ENCODE peak calls at places on chromosomes 6 and 20, in eight cellular contexts. A is neural progenitor cell; N is keratinocyte; H is stimulated activated CD8-positive, alpha-beta memory T cell treated with anti-CD3 and anti-CD28 coated beads, Interleukin-4, amount 100 ng/mL, for 4 hours; Y is GM04503; K is activated T-helper 1 cell treated with Interleukin-2 at 50 U/mL for 16 hours; Q is activated CD4-positive, alpha-beta memory T cell treated with anti-CD3 and anti-CD28 coated beads for 36 hours; T is T-helper 17 cell. P is an unnamed sample.

GRCh38 chr6:84511929-84512328 is 252.5 kb downstream of the TBX18 start:
- DNase-seq in K (no peak), Q (no peak), Y (no peak), A (no peak), H (no peak), T (no peak), N (no peak), P (no peak)

GRCh38 chr6:549901-550300 is 107.0 kb downstream of the HUS1B start:
- DNase-seq in T (no peak), K (no peak), Y (no peak), Q (peak; percentile 68), A (no peak), N (no peak), H (no peak), P (no peak)

GRCh38 chr6:84766118-84766683 is 1.8 kb upstream of the TBX18 start:
- DNase-seq in H (no peak), N (no peak), A (peak; percentile 49), Y (no peak), T (no peak), K (no peak), Q (no peak), P (no peak)

GRCh38 chr6:44084231-44085014 is 42.8 kb downstream of the MRPL14 start:
- DNase-seq in N (peak; percentile 72), T (no peak), H (no peak), K (no peak), Q (no peak), A (peak; percentile 53), Y (no peak), P (peak; percentile 53)

GRCh38 chr20:50317116-50317515 is 126.5 kb downstream of the CEBPB start:
- DNase-seq in Q (no peak), T (no peak), N (no peak), Y (no peak), K (no peak), A (no peak), H (no peak), P (no peak)

GRCh38 chr20:10848810-10849370 is 175.1 kb upstream of the JAG1 start:
- DNase-seq in T (no peak), Y (peak; percentile 73), K (no peak), A (no peak), Q (no peak), N (peak; percentile 62), H (no peak), P (peak; percentile 87)

GRCh38 chr20:5895626-5896025 is 54.7 kb downstream of the TRMT6 start:
- DNase-seq in T (no peak), Y (no peak), H (no peak), Q (no peak), A (no peak), K (no peak), N (no peak), P (no peak)

GRCh38 chr20:19806806-19807691 is 49.0 kb downstream of the RIN2 start:
- DNase-seq in T (no peak), Q (no peak), K (no peak), N (no peak), H (no peak), A (no peak), Y (no peak), P (no peak)

GRCh38 chr6:13447949-13448724 is 39.3 kb downstream of the GFOD1 start:
- DNase-seq in Y (no peak), T (no peak), K (no peak), H (no peak), N (no peak), A (no peak), Q (no peak), P (no peak)

GRCh38 chr6:6694825-6695710 is 106.5 kb downstream of the LY86 start:
- DNase-seq in Y (no peak), Q (no peak), K (no peak), N (no peak), H (no peak), T (no peak), A (no peak), P (no peak)

GRCh38 chr20:36687850-36688249 is 41.9 kb upstream of the SLA2 start:
- DNase-seq in T (no peak), A (no peak), Q (no peak), K (no peak), Y (no peak), H (no peak), N (no peak), P (no peak)

GRCh38 chr6:72657391-72657790 is 35.5 kb downstream of the KCNQ5 start:
- DNase-seq in N (no peak), A (no peak), Y (no peak), Q (no peak), T (no peak), K (no peak), H (no peak), P (no peak)

GRCh38 chr6:84547341-84547794 is 217.0 kb downstream of the TBX18 start:
- DNase-seq in A (no peak), K (no peak), Q (no peak), N (no peak), Y (no peak), H (no peak), T (no peak), P (no peak)

GRCh38 chr6:111741177-111741952 is 131.9 kb downstream of the FYN start:
- DNase-seq in N (no peak), Y (no peak), T (no peak), Q (no peak), K (no peak), H (no peak), A (no peak), P (no peak)

GRCh38 chr6:148747145-148747492 is 289 bp downstream of the UST start:
- DNase-seq in K (peak; percentile 3), A (no peak), Y (no peak), Q (peak; percentile 51), H (no peak), N (no peak), T (no peak), P (no peak)

GRCh38 chr6:140909156-140909555 is 1223.6 kb upstream of the GJE1 start:
- DNase-seq in Q (no peak), A (no peak), H (no peak), K (no peak), Y (peak; percentile 5), N (no peak), T (no peak), P (no peak)

GRCh38 chr6:63904844-63905243 is 269.2 kb downstream of the PHF3 start:
- DNase-seq in N (no peak), H (no peak), Q (no peak), T (no peak), Y (peak; percentile 14), K (no peak), A (no peak), P (peak; percentile 21)

GRCh38 chr6:127162808-127163207 is 44.3 kb downstream of the RSPO3 start:
- DNase-seq in Y (no peak), A (no peak), T (no peak), N (no peak), Q (no peak), H (no peak), K (no peak), P (no peak)

GRCh38 chr6:111837641-111838500 is 35.4 kb downstream of the FYN start:
- DNase-seq in Y (no peak), T (no peak), A (no peak), Q (peak; percentile 77), H (no peak), N (no peak), K (no peak), P (no peak)

GRCh38 chr6:44898296-44898930 is 429.7 kb upstream of the RUNX2 start:
- DNase-seq in N (no peak), Q (no peak), K (no peak), H (no peak), A (no peak), Y (peak; percentile 61), T (no peak), P (peak; percentile 42)

GRCh38 chr6:157226026-157226639 is 97.2 kb downstream of the TMEM242 start:
- DNase-seq in N (no peak), Q (no peak), A (no peak), Y (peak; percentile 73), T (no peak), K (no peak), H (no peak), P (peak; percentile 42)

GRCh38 chr6:1382331-1382882 is 7.0 kb upstream of the FOXF2 start:
- DNase-seq in N (no peak), Y (no peak), Q (no peak), A (no peak), K (no peak), H (no peak), T (no peak), P (no peak)

GRCh38 chr6:122330315-122330714 is 69.1 kb upstream of the HSF2 start:
- DNase-seq in T (no peak), K (no peak), N (no peak), Q (no peak), H (no peak), A (no peak), Y (no peak), P (no peak)

GRCh38 chr6:127484207-127484858 is 25.1 kb upstream of the KIAA0408 start:
- DNase-seq in N (no peak), Y (peak; percentile 34), T (no peak), Q (no peak), K (no peak), H (no peak), A (no peak), P (no peak)

GRCh38 chr6:17932362-17932852 is 55.0 kb downstream of the KIF13A start:
- DNase-seq in T (no peak), K (no peak), N (no peak), Y (peak; percentile 95), H (no peak), A (no peak), Q (no peak), P (peak; percentile 83)

GRCh38 chr6:30882764-30883475 is 1.4 kb upstream of the DDR1 start:
- DNase-seq in T (no peak), Y (no peak), H (no peak), N (peak; percentile 85), A (peak; percentile 82), Q (peak; percentile 37), K (no peak), P (no peak)

GRCh38 chr6:15249371-15250019 is 3.6 kb downstream of the JARID2 start:
- DNase-seq in K (no peak), Y (no peak), A (peak; percentile 23), H (no peak), T (no peak), N (no peak), Q (no peak), P (no peak)